ENCODE peak calls at places on chromosomes 4 and X, in nine cellular contexts. T, C, I, N, H, S, O, V and F are unnamed samples.

GRCh38 chr4:3765271-3766206 is 646 bp upstream of the ADRA2C start:
- DNase-seq in T (peak), C (peak), I (peak), N (no peak), H (no peak), S (peak), O (peak), V (peak), F (no peak)

GRCh38 chr4:8837181-8837811 is 34.3 kb downstream of the HMX1 start:
- DNase-seq in T (peak), C (no peak), I (peak), N (no peak), H (no peak), S (no peak), O (no peak), V (no peak), F (no peak)

GRCh38 chr4:17763352-17763890 is 18.0 kb downstream of the FAM184B start:
- DNase-seq in T (no peak), C (no peak), I (no peak), N (no peak), H (no peak), S (no peak), O (no peak), V (no peak), F (no peak)

GRCh38 chr4:91502365-91502764 is 801.4 kb upstream of the GRID2 start:
- DNase-seq in T (peak), C (no peak), I (no peak), N (no peak), H (no peak), S (peak), O (peak), V (no peak), F (no peak)

GRCh38 chrX:109934935-109935334 is 68.0 kb upstream of the TMEM164 start:
- DNase-seq in T (no peak), C (no peak), I (no peak), N (no peak), H (no peak), S (no peak), O (no peak), V (peak), F (no peak)

GRCh38 chrX:46140272-46140671 is 404.9 kb downstream of the ZNF674 start:
- DNase-seq in T (no peak), C (no peak), I (no peak), N (no peak), H (no peak), S (peak), O (no peak), V (peak), F (no peak)

GRCh38 chrX:67917412-67918010 is 373.7 kb downstream of the AR start:
- DNase-seq in T (no peak), C (no peak), I (no peak), N (no peak), H (no peak), S (no peak), O (no peak), V (no peak), F (no peak)

GRCh38 chr4:19580090-19580489 is 671.6 kb upstream of the SLIT2 start:
- DNase-seq in T (no peak), C (no peak), I (no peak), N (no peak), H (no peak), S (no peak), O (no peak), V (peak), F (no peak)

GRCh38 chrX:38260231-38260630 is 39.6 kb upstream of the SRPX start:
- DNase-seq in T (peak), C (no peak), I (no peak), N (no peak), H (no peak), S (peak), O (peak), V (peak), F (no peak)

GRCh38 chrX:46912673-46913491 is 661 bp downstream of the JADE3 start:
- DNase-seq in T (peak), C (peak), I (peak), N (no peak), H (peak), S (peak), O (no peak), V (peak), F (peak)

GRCh38 chrX:130020661-130021324 is 38.4 kb downstream of the BCORL1 start:
- DNase-seq in T (no peak), C (no peak), I (no peak), N (no peak), H (no peak), S (no peak), O (no peak), V (no peak), F (no peak)

GRCh38 chrX:6021316-6022091 is 207.2 kb downstream of the NLGN4X start:
- DNase-seq in T (peak), C (peak), I (peak), N (peak), H (peak), S (peak), O (no peak), V (peak), F (peak)

GRCh38 chr4:13483142-13484044 is 747 bp downstream of the RAB28 start:
- DNase-seq in T (peak), C (no peak), I (peak), N (peak), H (peak), S (peak), O (peak), V (peak), F (no peak)

GRCh38 chr4:2246384-2247127 is 4.6 kb upstream of the HAUS3 start:
- DNase-seq in T (no peak), C (peak), I (no peak), N (no peak), H (no peak), S (no peak), O (no peak), V (no peak), F (no peak)

GRCh38 chr4:173543266-173543665 is 13.2 kb upstream of the HAND2 start:
- DNase-seq in T (no peak), C (no peak), I (no peak), N (no peak), H (no peak), S (no peak), O (no peak), V (no peak), F (no peak)

GRCh38 chrX:68665502-68665901 is 18.0 kb downstream of the STARD8 start:
- DNase-seq in T (no peak), C (no peak), I (no peak), N (no peak), H (no peak), S (no peak), O (no peak), V (no peak), F (no peak)

GRCh38 chr4:122668241-122668640 is 47.4 kb upstream of the IL21 start:
- DNase-seq in T (no peak), C (no peak), I (no peak), N (no peak), H (no peak), S (no peak), O (no peak), V (peak), F (no peak)

GRCh38 chrX:40729923-40730584 is 5.3 kb downstream of the MED14 start:
- DNase-seq in T (no peak), C (no peak), I (no peak), N (no peak), H (no peak), S (no peak), O (no peak), V (no peak), F (no peak)

GRCh38 chrX:41935827-41936226 is 12.5 kb upstream of the CASK start:
- DNase-seq in T (no peak), C (no peak), I (no peak), N (no peak), H (no peak), S (peak), O (no peak), V (no peak), F (no peak)

GRCh38 chrX:7055386-7056137 is 92.0 kb upstream of the STS start:
- DNase-seq in T (no peak), C (no peak), I (no peak), N (no peak), H (no peak), S (no peak), O (no peak), V (no peak), F (no peak)

GRCh38 chr4:2075171-2075986 is 16.3 kb downstream of the NAT8L start:
- DNase-seq in T (no peak), C (no peak), I (no peak), N (no peak), H (no peak), S (no peak), O (no peak), V (no peak), F (no peak)

GRCh38 chr4:186770446-186771175 is 47.0 kb upstream of the FAT1 start:
- DNase-seq in T (no peak), C (no peak), I (no peak), N (no peak), H (no peak), S (peak), O (peak), V (peak), F (no peak)

GRCh38 chr4:152996101-152996500 is 60.0 kb downstream of the FHDC1 start:
- DNase-seq in T (no peak), C (no peak), I (no peak), N (no peak), H (peak), S (peak), O (no peak), V (no peak), F (no peak)

GRCh38 chr4:185712350-185713024 is 99.5 kb downstream of the SORBS2 start:
- DNase-seq in T (no peak), C (no peak), I (peak), N (no peak), H (no peak), S (no peak), O (no peak), V (no peak), F (no peak)

GRCh38 chrX:24619647-24620046 is 27.5 kb downstream of the PCYT1B start:
- DNase-seq in T (no peak), C (peak), I (no peak), N (peak), H (peak), S (peak), O (peak), V (peak), F (peak)

GRCh38 chrX:151970661-151971060 is 3.8 kb downstream of the GABRE start:
- DNase-seq in T (no peak), C (no peak), I (peak), N (no peak), H (no peak), S (peak), O (peak), V (peak), F (no peak)

GRCh38 chr4:174107749-174108354 is 175.6 kb downstream of the FBXO8 start:
- DNase-seq in T (no peak), C (no peak), I (no peak), N (no peak), H (no peak), S (no peak), O (no peak), V (no peak), F (no peak)

GRCh38 chr4:25863347-25863784 is 578 bp upstream of the SEL1L3 start:
- DNase-seq in T (peak), C (peak), I (peak), N (no peak), H (no peak), S (peak), O (no peak), V (no peak), F (no peak)

GRCh38 chr4:77834403-77834802 is 15.2 kb upstream of the CNOT6L start:
- DNase-seq in T (no peak), C (no peak), I (no peak), N (no peak), H (no peak), S (no peak), O (no peak), V (no peak), F (no peak)

GRCh38 chrX:106898462-106898861 is 4.7 kb downstream of the RIPPLY1 start:
- DNase-seq in T (peak), C (no peak), I (no peak), N (no peak), H (peak), S (peak), O (peak), V (peak), F (no peak)

GRCh38 chrX:74259879-74260491 is 44.0 kb upstream of the ZCCHC13 start:
- DNase-seq in T (peak), C (no peak), I (no peak), N (no peak), H (no peak), S (no peak), O (no peak), V (no peak), F (no peak)